ENCODE peak calls at places on chromosomes 5 and 9, in six cellular contexts. H is progenitor cell of endocrine pancreas, L is MCF 10A, W is Calu3, D is nephron progenitor cell, T is neural crest cell. U is an unnamed sample.

GRCh38 chr9:116027096-116027495 is 126.5 kb upstream of the PAPPA start:
- DNase-seq in W (no peak), L (no peak), D (no peak), T (no peak), H (no peak), U (no peak)

GRCh38 chr5:149211566-149211965 is 60.1 kb upstream of the AFAP1L1 start:
- DNase-seq in W (no peak), L (no peak), H (no peak), D (no peak), T (no peak), U (no peak)

GRCh38 chr9:122394265-122395242 is 23.7 kb downstream of the PTGS1 start:
- DNase-seq in H (no peak), T (no peak), W (no peak), D (no peak), L (peak), U (no peak)

GRCh38 chr9:5205071-5205470 is 19.6 kb upstream of the INSL6 start:
- DNase-seq in L (no peak), H (no peak), T (no peak), W (no peak), D (no peak), U (no peak)

GRCh38 chr9:110048473-110048975 is 159.4 kb downstream of the C9orf152 start:
- DNase-seq in W (peak), H (peak), T (peak), L (peak), D (peak), U (peak)

GRCh38 chr9:77440057-77440456 is 208.1 kb downstream of the GNA14 start:
- DNase-seq in W (no peak), D (no peak), T (no peak), L (no peak), H (no peak), U (no peak)

GRCh38 chr9:15927131-15927530 is 374.3 kb downstream of the CCDC171 start:
- DNase-seq in W (no peak), D (no peak), L (no peak), H (no peak), T (no peak), U (no peak)

GRCh38 chr5:38509185-38509584 is 47.3 kb downstream of the LIFR start:
- DNase-seq in L (peak), W (no peak), D (no peak), H (no peak), T (no peak), U (no peak)

GRCh38 chr9:87580941-87581438 is 83.3 kb downstream of the DAPK1 start:
- DNase-seq in L (no peak), D (no peak), T (no peak), W (no peak), H (no peak), U (no peak)

GRCh38 chr5:81125959-81126358 is 107.2 kb upstream of the CKMT2 start:
- DNase-seq in L (peak), T (no peak), H (no peak), D (no peak), W (no peak), U (no peak)

GRCh38 chr9:82563094-82563493 is 499.8 kb downstream of the RASEF start:
- DNase-seq in L (no peak), T (no peak), D (no peak), W (no peak), H (no peak), U (no peak)

GRCh38 chr9:82563841-82564240 is 499.1 kb downstream of the RASEF start:
- DNase-seq in D (no peak), W (no peak), H (no peak), T (no peak), L (no peak), U (no peak)

GRCh38 chr9:82560036-82560435 is 502.9 kb downstream of the RASEF start:
- DNase-seq in D (no peak), T (no peak), W (no peak), H (no peak), L (no peak), U (no peak)

GRCh38 chr9:82558855-82559615 is 503.9 kb downstream of the RASEF start:
- DNase-seq in W (no peak), D (no peak), H (no peak), T (no peak), L (no peak), U (no peak)

GRCh38 chr9:82560457-82560904 is 502.5 kb downstream of the RASEF start:
- DNase-seq in W (no peak), T (no peak), H (no peak), D (no peak), L (no peak), U (no peak)
- TF ChIP-seq CTCF in W (no peak), T (no peak), H (no peak), D (no peak), L (no peak), U (no peak)

DNA sequence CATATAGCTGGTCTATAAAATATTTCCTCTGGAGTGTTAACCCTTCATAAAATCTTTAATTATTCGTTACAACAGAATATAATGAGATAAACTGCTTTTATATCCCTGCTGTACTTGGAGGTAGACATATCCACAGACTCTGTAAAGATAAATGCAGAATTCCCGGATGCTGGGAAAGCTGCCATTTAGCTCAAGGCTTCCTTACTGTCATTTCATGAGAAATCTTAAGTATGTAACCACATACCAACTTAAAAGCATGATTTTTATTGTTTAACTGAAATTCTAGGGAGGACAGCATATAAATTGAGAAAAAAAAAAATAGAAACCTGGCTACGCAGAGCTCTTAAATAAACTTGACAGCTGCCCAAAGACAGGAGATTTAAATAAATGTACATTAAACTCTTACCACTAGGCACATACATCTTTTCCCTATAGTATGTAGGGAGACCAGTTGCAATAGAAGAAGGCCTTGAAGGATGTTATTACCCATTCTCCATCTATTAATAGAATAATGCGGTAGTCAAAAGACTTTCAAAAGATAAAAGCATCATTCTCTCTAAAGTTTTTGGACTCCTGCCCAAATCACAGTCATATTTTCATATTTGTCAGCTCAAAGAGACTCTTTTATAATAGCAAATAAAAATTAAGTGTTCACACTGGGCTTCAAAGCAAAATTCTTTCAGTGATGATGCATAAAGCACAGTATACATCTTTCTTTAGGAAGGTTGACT is 373.9 kb downstream of the NDUFS4 start:
- DNase-seq in L (no peak), T (no peak), W (no peak), D (no peak), H (no peak), U (no peak)
- TF ChIP-seq CTCF in L (no peak), T (no peak), W (no peak), D (no peak), H (no peak), U (no peak)

GRCh38 chr9:2824564-2824963 is 19.3 kb downstream of the PUM3 start:
- DNase-seq in L (no peak), W (no peak), T (peak), H (no peak), D (peak), U (no peak)
- TF ChIP-seq CTCF in L (no peak), W (no peak), T (peak), H (peak), D (peak), U (no peak)

DNA sequence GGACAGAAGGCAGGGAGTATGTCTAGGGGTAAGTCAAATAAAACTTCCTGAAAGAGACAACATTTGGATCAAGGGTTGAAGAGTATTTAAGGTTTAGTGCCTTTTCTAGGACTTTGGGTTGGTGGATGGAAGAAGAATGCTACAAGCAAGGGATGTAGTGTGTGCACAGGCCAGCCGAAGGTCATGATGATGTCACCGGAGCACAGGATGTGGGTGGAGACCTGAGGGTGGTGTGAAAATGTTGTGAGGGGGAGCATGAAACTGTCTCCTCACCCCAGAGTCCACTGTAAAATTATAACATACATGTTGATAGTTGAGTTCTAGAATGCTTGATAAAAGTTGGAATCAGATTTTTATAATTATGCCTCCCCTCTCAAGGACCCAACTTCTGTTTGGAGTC is 553.3 kb upstream of the SGCD start:
- DNase-seq in H (no peak), D (no peak), L (no peak), T (no peak), W (no peak), U (no peak)
- TF ChIP-seq CTCF in H (no peak), D (no peak), L (no peak), T (no peak), W (no peak), U (no peak)

GRCh38 chr9:135670721-135671590 is 7.8 kb downstream of the LCN9 start:
- DNase-seq in T (no peak), D (no peak), W (no peak), L (no peak), H (no peak), U (no peak)
- TF ChIP-seq CTCF in T (no peak), D (no peak), W (no peak), L (no peak), H (no peak), U (no peak)

GRCh38 chr5:126370796-126371718 is 52.2 kb upstream of the GRAMD2B start:
- DNase-seq in T (no peak), L (peak), W (peak), D (no peak), H (no peak), U (no peak)

GRCh38 chr5:126373621-126374416 is 49.4 kb upstream of the GRAMD2B start:
- DNase-seq in L (no peak), T (no peak), H (no peak), W (no peak), D (no peak), U (no peak)

GRCh38 chr5:126368239-126368812 is 54.9 kb upstream of the GRAMD2B start:
- DNase-seq in L (peak), D (peak), W (peak), T (no peak), H (no peak), U (no peak)

GRCh38 chr5:126369083-126369482 is 54.1 kb upstream of the GRAMD2B start:
- DNase-seq in L (no peak), H (no peak), T (no peak), D (no peak), W (no peak), U (no peak)

GRCh38 chr5:126369995-126370731 is 53.0 kb upstream of the GRAMD2B start:
- DNase-seq in T (no peak), W (peak), L (peak), H (no peak), D (no peak), U (no peak)
- TF ChIP-seq CTCF in T (peak), W (peak), L (no peak), H (peak), D (no peak), U (no peak)

DNA sequence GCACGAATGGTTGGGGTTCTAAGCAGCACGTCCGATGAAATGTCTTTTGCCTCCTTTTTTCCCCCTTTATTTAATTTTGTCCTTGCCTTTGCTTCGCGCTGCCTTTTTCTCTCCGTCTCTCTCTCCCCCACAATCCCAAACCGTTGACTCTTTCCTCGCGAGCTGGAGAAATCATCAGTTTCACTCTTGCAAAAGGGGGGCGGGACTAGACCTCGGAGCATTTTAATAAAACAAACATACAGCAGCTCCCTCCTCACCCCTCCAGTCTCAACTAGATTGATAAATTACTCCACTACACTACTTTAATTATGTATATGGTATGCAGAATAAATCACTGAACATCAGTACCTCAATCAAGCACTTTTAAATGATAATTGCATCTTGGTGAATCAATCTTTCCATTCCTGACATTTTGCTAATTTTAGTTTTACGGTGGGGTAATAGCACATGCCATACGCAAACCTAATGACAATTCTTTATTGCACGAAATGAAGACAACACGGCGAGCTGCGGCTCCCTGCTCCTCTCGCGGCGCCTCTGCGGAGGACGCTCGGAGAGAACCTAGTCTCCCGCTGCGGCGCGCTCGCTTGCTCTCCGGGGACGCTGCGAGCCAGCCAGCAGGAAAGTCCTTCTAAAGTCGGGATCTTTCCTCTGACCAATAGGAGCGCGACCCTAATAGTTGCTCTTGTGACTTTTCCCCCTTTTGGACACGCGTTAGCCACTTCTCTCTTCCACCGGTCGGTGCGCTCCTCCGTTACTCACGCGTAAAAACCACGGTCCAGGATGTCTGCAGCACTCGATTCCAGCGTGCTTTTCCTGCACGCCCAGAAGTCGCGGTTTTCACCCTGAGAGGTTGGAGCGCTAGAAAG is 816 bp upstream of the MEF2C start:
- DNase-seq in T (peak), H (peak), W (peak), L (no peak), D (peak), U (peak)
- TF ChIP-seq CTCF in T (no peak), H (no peak), W (no peak), L (no peak), D (no peak), U (no peak)

GRCh38 chr9:113915817-113916474 is 39.8 kb downstream of the ZNF618 start:
- DNase-seq in T (no peak), D (no peak), H (no peak), L (no peak), W (no peak), U (no peak)
- TF ChIP-seq CTCF in T (no peak), D (no peak), H (no peak), L (no peak), W (no peak), U (no peak)

GRCh38 chr9:36861528-36862205 is 172.4 kb downstream of the PAX5 start:
- DNase-seq in W (no peak), T (no peak), D (no peak), H (no peak), L (no peak), U (no peak)

GRCh38 chr9:36865731-36866635 is 168.1 kb downstream of the PAX5 start:
- DNase-seq in W (no peak), T (no peak), D (no peak), H (no peak), L (no peak), U (no peak)

GRCh38 chr9:36864491-36865410 is 169.3 kb downstream of the PAX5 start:
- DNase-seq in D (peak), T (peak), H (no peak), L (no peak), W (no peak), U (no peak)

GRCh38 chr9:36858805-36859375 is 175.2 kb downstream of the PAX5 start:
- DNase-seq in T (no peak), L (peak), W (no peak), D (peak), H (no peak), U (no peak)

GRCh38 chr9:36862206-36863145 is 171.6 kb downstream of the PAX5 start:
- DNase-seq in D (peak), H (peak), T (peak), L (peak), W (peak), U (peak)
- TF ChIP-seq CTCF in D (peak), H (peak), T (peak), L (peak), W (no peak), U (peak)

GRCh38 chr9:34016149-34016548 is 32.5 kb downstream of the UBAP2 start:
- DNase-seq in W (no peak), L (no peak), H (no peak), T (no peak), D (no peak), U (no peak)

DNA sequence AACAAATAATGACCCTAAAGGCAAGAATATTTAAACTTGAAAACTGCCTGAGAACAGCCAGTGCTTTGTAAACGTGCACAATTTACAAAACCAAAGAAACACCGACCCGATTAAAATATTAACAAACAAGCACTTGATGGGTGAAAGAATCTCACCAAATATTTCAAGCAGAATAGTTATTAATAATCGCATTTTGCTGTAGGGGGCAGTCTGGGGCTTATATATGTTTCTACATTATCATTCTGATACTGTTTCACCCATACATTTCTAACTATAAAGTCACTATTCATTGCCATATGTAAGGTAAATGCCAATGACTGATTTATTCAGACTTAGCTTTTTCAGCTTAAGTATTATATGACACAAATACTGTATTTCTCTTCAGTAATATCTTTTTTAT is 37.7 kb downstream of the UBAP2 start:
- DNase-seq in D (no peak), W (no peak), T (no peak), L (peak), H (no peak), U (no peak)
- TF ChIP-seq CTCF in D (no peak), W (no peak), T (peak), L (peak), H (peak), U (no peak)